ENCODE peak calls at places on chromosome 2, in six cellular contexts. One of them, this sample, is unnamed.

GRCh38 chr2:60433021-60433596 is 120.3 kb downstream of the BCL11A start:
- DNase-seq in Right ventricle myocardium superior: no peak
- DNase-seq in posterior vena cava: no peak
- DNase-seq in ovary: no peak
- DNase-seq in dermis blood vessel endothelial cell: no peak
- DNase-seq in activated CD4-positive, CD25-positive, alpha-beta regulatory T cell: no peak
- DNase-seq in this sample: no peak

GRCh38 chr2:200944467-200945394 is 18.7 kb downstream of the ORC2 start:
- DNase-seq in posterior vena cava: no peak
- DNase-seq in activated CD4-positive, CD25-positive, alpha-beta regulatory T cell: no peak
- DNase-seq in dermis blood vessel endothelial cell: peak; percentile 81
- DNase-seq in Right ventricle myocardium superior: no peak
- DNase-seq in ovary: no peak
- DNase-seq in this sample: no peak

GRCh38 chr2:173631123-173631450 is 276.4 kb downstream of the CDCA7 start:
- DNase-seq in ovary: no peak
- DNase-seq in dermis blood vessel endothelial cell: no peak
- DNase-seq in Right ventricle myocardium superior: no peak
- DNase-seq in posterior vena cava: no peak
- DNase-seq in activated CD4-positive, CD25-positive, alpha-beta regulatory T cell: no peak
- DNase-seq in this sample: no peak

GRCh38 chr2:53896864-53897263 is 37.1 kb upstream of the GPR75 start:
- DNase-seq in Right ventricle myocardium superior: no peak
- DNase-seq in ovary: no peak
- DNase-seq in posterior vena cava: no peak
- DNase-seq in dermis blood vessel endothelial cell: peak; percentile 19
- DNase-seq in activated CD4-positive, CD25-positive, alpha-beta regulatory T cell: no peak
- DNase-seq in this sample: no peak

GRCh38 chr2:110886806-110887573 is 154.6 kb downstream of the ACOXL start:
- DNase-seq in ovary: no peak
- DNase-seq in posterior vena cava: no peak
- DNase-seq in Right ventricle myocardium superior: no peak
- DNase-seq in dermis blood vessel endothelial cell: no peak
- DNase-seq in activated CD4-positive, CD25-positive, alpha-beta regulatory T cell: no peak
- DNase-seq in this sample: no peak

GRCh38 chr2:44392338-44392943 is 30.7 kb downstream of the CAMKMT start:
- DNase-seq in dermis blood vessel endothelial cell: peak; percentile 63
- DNase-seq in activated CD4-positive, CD25-positive, alpha-beta regulatory T cell: peak; percentile 8
- DNase-seq in ovary: no peak
- DNase-seq in posterior vena cava: no peak
- DNase-seq in Right ventricle myocardium superior: no peak
- DNase-seq in this sample: no peak

GRCh38 chr2:227724394-227725039 is at the start of gene SCYGR6:
- DNase-seq in Right ventricle myocardium superior: no peak
- DNase-seq in posterior vena cava: no peak
- DNase-seq in ovary: no peak
- DNase-seq in dermis blood vessel endothelial cell: no peak
- DNase-seq in activated CD4-positive, CD25-positive, alpha-beta regulatory T cell: no peak
- DNase-seq in this sample: no peak

GRCh38 chr2:73451263-73451972 is 65.8 kb downstream of the ALMS1 start:
- DNase-seq in activated CD4-positive, CD25-positive, alpha-beta regulatory T cell: no peak
- DNase-seq in posterior vena cava: no peak
- DNase-seq in Right ventricle myocardium superior: no peak
- DNase-seq in ovary: no peak
- DNase-seq in dermis blood vessel endothelial cell: no peak
- DNase-seq in this sample: no peak

GRCh38 chr2:48306409-48307284 is 223.3 kb upstream of the STON1 start:
- DNase-seq in dermis blood vessel endothelial cell: no peak
- DNase-seq in Right ventricle myocardium superior: no peak
- DNase-seq in posterior vena cava: no peak
- DNase-seq in ovary: no peak
- DNase-seq in activated CD4-positive, CD25-positive, alpha-beta regulatory T cell: no peak
- DNase-seq in this sample: no peak

GRCh38 chr2:37635359-37636208 is 35.9 kb downstream of the CDC42EP3 start:
- DNase-seq in ovary: no peak
- DNase-seq in Right ventricle myocardium superior: no peak
- DNase-seq in dermis blood vessel endothelial cell: peak; percentile 86
- DNase-seq in activated CD4-positive, CD25-positive, alpha-beta regulatory T cell: peak; percentile 25
- DNase-seq in posterior vena cava: no peak
- DNase-seq in this sample: peak; percentile 68

GRCh38 chr2:3728104-3729054 is 25.0 kb downstream of the DCDC2C start:
- DNase-seq in Right ventricle myocardium superior: no peak
- DNase-seq in activated CD4-positive, CD25-positive, alpha-beta regulatory T cell: no peak
- DNase-seq in posterior vena cava: no peak
- DNase-seq in dermis blood vessel endothelial cell: peak; percentile 72
- DNase-seq in ovary: no peak
- DNase-seq in this sample: no peak

GRCh38 chr2:200156140-200156858 is 150.2 kb upstream of the SPATS2L start:
- DNase-seq in posterior vena cava: no peak
- DNase-seq in activated CD4-positive, CD25-positive, alpha-beta regulatory T cell: no peak
- DNase-seq in ovary: no peak
- DNase-seq in dermis blood vessel endothelial cell: peak; percentile 57
- DNase-seq in Right ventricle myocardium superior: peak; percentile 43
- DNase-seq in this sample: no peak

GRCh38 chr2:220365023-220365422 is 737.6 kb downstream of the SLC4A3 start:
- DNase-seq in Right ventricle myocardium superior: no peak
- DNase-seq in ovary: no peak
- DNase-seq in dermis blood vessel endothelial cell: no peak
- DNase-seq in posterior vena cava: no peak
- DNase-seq in activated CD4-positive, CD25-positive, alpha-beta regulatory T cell: no peak
- DNase-seq in this sample: no peak

GRCh38 chr2:218028562-218029348 is 26.0 kb upstream of the TNS1 start:
- DNase-seq in dermis blood vessel endothelial cell: no peak
- DNase-seq in posterior vena cava: no peak
- DNase-seq in Right ventricle myocardium superior: peak; percentile 40
- DNase-seq in ovary: no peak
- DNase-seq in activated CD4-positive, CD25-positive, alpha-beta regulatory T cell: no peak
- DNase-seq in this sample: no peak

GRCh38 chr2:205835982-205836381 is 153.7 kb downstream of the NRP2 start:
- DNase-seq in dermis blood vessel endothelial cell: no peak
- DNase-seq in posterior vena cava: no peak
- DNase-seq in Right ventricle myocardium superior: no peak
- DNase-seq in ovary: no peak
- DNase-seq in activated CD4-positive, CD25-positive, alpha-beta regulatory T cell: no peak
- DNase-seq in this sample: no peak

GRCh38 chr2:55592130-55592529 is 25.3 kb downstream of the PPP4R3B start:
- DNase-seq in activated CD4-positive, CD25-positive, alpha-beta regulatory T cell: no peak
- DNase-seq in Right ventricle myocardium superior: no peak
- DNase-seq in ovary: no peak
- DNase-seq in dermis blood vessel endothelial cell: no peak
- DNase-seq in posterior vena cava: no peak
- DNase-seq in this sample: no peak

GRCh38 chr2:58055027-58055786 is 8.6 kb downstream of the VRK2 start:
- DNase-seq in dermis blood vessel endothelial cell: no peak
- DNase-seq in Right ventricle myocardium superior: no peak
- DNase-seq in ovary: no peak
- DNase-seq in posterior vena cava: no peak
- DNase-seq in activated CD4-positive, CD25-positive, alpha-beta regulatory T cell: no peak
- DNase-seq in this sample: no peak

GRCh38 chr2:154256136-154256535 is 384.4 kb downstream of the GALNT13 start:
- DNase-seq in dermis blood vessel endothelial cell: no peak
- DNase-seq in ovary: no peak
- DNase-seq in activated CD4-positive, CD25-positive, alpha-beta regulatory T cell: no peak
- DNase-seq in Right ventricle myocardium superior: no peak
- DNase-seq in posterior vena cava: no peak
- DNase-seq in this sample: no peak

GRCh38 chr2:133026536-133027177 is 356.7 kb upstream of the LYPD1 start:
- DNase-seq in Right ventricle myocardium superior: no peak
- DNase-seq in posterior vena cava: no peak
- DNase-seq in ovary: no peak
- DNase-seq in dermis blood vessel endothelial cell: no peak
- DNase-seq in activated CD4-positive, CD25-positive, alpha-beta regulatory T cell: no peak
- DNase-seq in this sample: no peak

GRCh38 chr2:85913854-85914524 is 25.2 kb upstream of the ST3GAL5 start:
- DNase-seq in Right ventricle myocardium superior: no peak
- DNase-seq in ovary: no peak
- DNase-seq in activated CD4-positive, CD25-positive, alpha-beta regulatory T cell: no peak
- DNase-seq in posterior vena cava: no peak
- DNase-seq in dermis blood vessel endothelial cell: no peak
- DNase-seq in this sample: no peak

GRCh38 chr2:172394008-172394407 is 33.4 kb upstream of the ITGA6 start:
- DNase-seq in dermis blood vessel endothelial cell: no peak
- DNase-seq in Right ventricle myocardium superior: no peak
- DNase-seq in activated CD4-positive, CD25-positive, alpha-beta regulatory T cell: no peak
- DNase-seq in posterior vena cava: no peak
- DNase-seq in ovary: no peak
- DNase-seq in this sample: no peak

GRCh38 chr2:218291318-218291933 is 877 bp downstream of the TMBIM1 start:
- DNase-seq in posterior vena cava: no peak
- DNase-seq in activated CD4-positive, CD25-positive, alpha-beta regulatory T cell: no peak
- DNase-seq in dermis blood vessel endothelial cell: peak; percentile 34
- DNase-seq in Right ventricle myocardium superior: no peak
- DNase-seq in ovary: peak; percentile 53
- DNase-seq in this sample: peak; percentile 65

GRCh38 chr2:138589663-138590062 is 88.1 kb downstream of the SPOPL start:
- DNase-seq in Right ventricle myocardium superior: no peak
- DNase-seq in posterior vena cava: no peak
- DNase-seq in dermis blood vessel endothelial cell: no peak
- DNase-seq in activated CD4-positive, CD25-positive, alpha-beta regulatory T cell: no peak
- DNase-seq in ovary: no peak
- DNase-seq in this sample: no peak

GRCh38 chr2:235325126-235325525 is 168.7 kb upstream of the AGAP1 start:
- DNase-seq in posterior vena cava: no peak
- DNase-seq in activated CD4-positive, CD25-positive, alpha-beta regulatory T cell: no peak
- DNase-seq in dermis blood vessel endothelial cell: no peak
- DNase-seq in ovary: no peak
- DNase-seq in Right ventricle myocardium superior: no peak
- DNase-seq in this sample: no peak

GRCh38 chr2:205659922-205660321 is 22.4 kb upstream of the NRP2 start:
- DNase-seq in posterior vena cava: no peak
- DNase-seq in activated CD4-positive, CD25-positive, alpha-beta regulatory T cell: no peak
- DNase-seq in dermis blood vessel endothelial cell: no peak
- DNase-seq in ovary: no peak
- DNase-seq in Right ventricle myocardium superior: no peak
- DNase-seq in this sample: no peak

GRCh38 chr2:234368861-234369261 is 128.0 kb downstream of the ARL4C start:
- DNase-seq in activated CD4-positive, CD25-positive, alpha-beta regulatory T cell: no peak
- DNase-seq in dermis blood vessel endothelial cell: no peak
- DNase-seq in ovary: no peak
- DNase-seq in posterior vena cava: no peak
- DNase-seq in Right ventricle myocardium superior: no peak
- DNase-seq in this sample: no peak

GRCh38 chr2:127735044-127735443 is 33.7 kb downstream of the SFT2D3 start:
- DNase-seq in dermis blood vessel endothelial cell: no peak
- DNase-seq in Right ventricle myocardium superior: no peak
- DNase-seq in ovary: no peak
- DNase-seq in posterior vena cava: no peak
- DNase-seq in activated CD4-positive, CD25-positive, alpha-beta regulatory T cell: no peak
- DNase-seq in this sample: no peak

GRCh38 chr2:186772579-186772978 is 76.4 kb downstream of the ZSWIM2 start:
- DNase-seq in activated CD4-positive, CD25-positive, alpha-beta regulatory T cell: no peak
- DNase-seq in posterior vena cava: no peak
- DNase-seq in dermis blood vessel endothelial cell: no peak
- DNase-seq in ovary: no peak
- DNase-seq in Right ventricle myocardium superior: no peak
- DNase-seq in this sample: no peak

GRCh38 chr2:111155610-111156009 is 34.9 kb downstream of the BCL2L11 start:
- DNase-seq in posterior vena cava: no peak
- DNase-seq in ovary: no peak
- DNase-seq in dermis blood vessel endothelial cell: peak; percentile 47
- DNase-seq in activated CD4-positive, CD25-positive, alpha-beta regulatory T cell: no peak
- DNase-seq in Right ventricle myocardium superior: no peak
- DNase-seq in this sample: no peak

GRCh38 chr2:1081411-1082225 is 131.0 kb downstream of the SNTG2 start:
- DNase-seq in ovary: peak; percentile 52
- DNase-seq in dermis blood vessel endothelial cell: no peak
- DNase-seq in posterior vena cava: no peak
- DNase-seq in Right ventricle myocardium superior: peak; percentile 76
- DNase-seq in activated CD4-positive, CD25-positive, alpha-beta regulatory T cell: no peak
- DNase-seq in this sample: no peak

GRCh38 chr2:211161236-211161635 is 604.8 kb downstream of the CPS1 start:
- DNase-seq in dermis blood vessel endothelial cell: no peak
- DNase-seq in Right ventricle myocardium superior: no peak
- DNase-seq in activated CD4-positive, CD25-positive, alpha-beta regulatory T cell: no peak
- DNase-seq in ovary: no peak
- DNase-seq in posterior vena cava: no peak
- DNase-seq in this sample: no peak

GRCh38 chr2:167965907-167966306 is 281.5 kb downstream of the STK39 start:
- DNase-seq in dermis blood vessel endothelial cell: no peak
- DNase-seq in posterior vena cava: no peak
- DNase-seq in ovary: no peak
- DNase-seq in activated CD4-positive, CD25-positive, alpha-beta regulatory T cell: no peak
- DNase-seq in Right ventricle myocardium superior: no peak
- DNase-seq in this sample: no peak

GRCh38 chr2:128373346-128374000 is 54.8 kb upstream of the HS6ST1 start:
- DNase-seq in posterior vena cava: peak; percentile 43
- DNase-seq in ovary: peak; percentile 19
- DNase-seq in dermis blood vessel endothelial cell: no peak
- DNase-seq in activated CD4-positive, CD25-positive, alpha-beta regulatory T cell: no peak
- DNase-seq in Right ventricle myocardium superior: no peak
- DNase-seq in this sample: no peak

GRCh38 chr2:14942991-14943390 is 310.5 kb downstream of the LRATD1 start:
- DNase-seq in dermis blood vessel endothelial cell: no peak
- DNase-seq in ovary: no peak
- DNase-seq in Right ventricle myocardium superior: no peak
- DNase-seq in activated CD4-positive, CD25-positive, alpha-beta regulatory T cell: no peak
- DNase-seq in posterior vena cava: no peak
- DNase-seq in this sample: no peak

GRCh38 chr2:3666613-3666975 is 8.6 kb downstream of the ALLC start:
- DNase-seq in posterior vena cava: no peak
- DNase-seq in ovary: no peak
- DNase-seq in Right ventricle myocardium superior: no peak
- DNase-seq in dermis blood vessel endothelial cell: no peak
- DNase-seq in activated CD4-positive, CD25-positive, alpha-beta regulatory T cell: no peak
- DNase-seq in this sample: no peak

GRCh38 chr2:242010567-242011513 is 141.3 kb downstream of the RTP5 start:
- DNase-seq in posterior vena cava: no peak
- DNase-seq in Right ventricle myocardium superior: no peak
- DNase-seq in dermis blood vessel endothelial cell: no peak
- DNase-seq in ovary: peak; percentile 27
- DNase-seq in activated CD4-positive, CD25-positive, alpha-beta regulatory T cell: no peak
- DNase-seq in this sample: no peak

GRCh38 chr2:86492057-86492456 is 50.9 kb downstream of the KDM3A start:
- DNase-seq in activated CD4-positive, CD25-positive, alpha-beta regulatory T cell: no peak
- DNase-seq in dermis blood vessel endothelial cell: no peak
- DNase-seq in posterior vena cava: no peak
- DNase-seq in Right ventricle myocardium superior: no peak
- DNase-seq in ovary: no peak
- DNase-seq in this sample: no peak

This sample was measured in lower lobe of right lung.